ENCODE peak calls at places on chromosomes 2 and 18, in nine cellular contexts. W, F, B, Y, V, U, P, M and N are unnamed samples.

GRCh38 chr2:79576431-79576830 is 63.6 kb downstream of the CTNNA2 start:
- DNase-seq in W (no peak), F (no peak), B (no peak), Y (no peak), V (no peak), U (no peak), P (no peak), M (no peak), N (no peak)

GRCh38 chr18:7950380-7951143 is 383.4 kb downstream of the PTPRM start:
- DNase-seq in W (no peak), F (no peak), B (no peak), Y (peak; percentile 59), V (no peak), U (peak; percentile 83), P (peak; percentile 46), M (no peak), N (no peak)

GRCh38 chr18:70368903-70369302 is 80.1 kb downstream of the SOCS6 start:
- DNase-seq in W (no peak), F (no peak), B (no peak), Y (no peak), V (no peak), U (peak; percentile 69), P (no peak), M (no peak), N (no peak)

GRCh38 chr2:235511187-235511661 is 17.4 kb downstream of the AGAP1 start:
- DNase-seq in W (no peak), F (no peak), B (no peak), Y (peak; percentile 90), V (no peak), U (peak; percentile 88), P (peak; percentile 88), M (no peak), N (no peak)

GRCh38 chr2:26704441-26704977 is 12.0 kb downstream of the KCNK3 start:
- DNase-seq in W (no peak), F (peak; percentile 57), B (no peak), Y (peak; percentile 69), V (no peak), U (peak; percentile 61), P (no peak), M (no peak), N (no peak)

GRCh38 chr2:10303174-10303633 is 500 bp downstream of the HPCAL1 start:
- DNase-seq in W (peak; percentile 10), F (peak; percentile 57), B (no peak), Y (no peak), V (no peak), U (no peak), P (no peak), M (no peak), N (no peak)

GRCh38 chr2:66547113-66547512 is 112.2 kb downstream of the MEIS1 start:
- DNase-seq in W (no peak), F (no peak), B (no peak), Y (no peak), V (no peak), U (no peak), P (no peak), M (no peak), N (no peak)

GRCh38 chr2:112877423-112877822 is 33.5 kb upstream of the IL37 start:
- DNase-seq in W (no peak), F (no peak), B (no peak), Y (no peak), V (no peak), U (peak; percentile 12), P (no peak), M (no peak), N (no peak)

GRCh38 chr18:75207298-75208054 is 1.5 kb downstream of the PTGR3 start:
- DNase-seq in W (no peak), F (no peak), B (peak; percentile 28), Y (no peak), V (no peak), U (peak; percentile 81), P (no peak), M (no peak), N (no peak)

GRCh38 chr2:120818441-120818920 is 82.8 kb downstream of the GLI2 start:
- DNase-seq in W (no peak), F (peak; percentile 85), B (no peak), Y (peak; percentile 60), V (no peak), U (peak; percentile 89), P (no peak), M (no peak), N (no peak)

GRCh38 chr2:47520825-47521665 is 118.1 kb downstream of the MSH2 start:
- DNase-seq in W (peak; percentile 18), F (peak; percentile 53), B (peak; percentile 53), Y (no peak), V (peak; percentile 73), U (peak; percentile 44), P (peak; percentile 57), M (peak; percentile 97), N (peak; percentile 63)

GRCh38 chr2:42252464-42252863 is 83.3 kb downstream of the EML4 start:
- DNase-seq in W (no peak), F (no peak), B (no peak), Y (no peak), V (no peak), U (no peak), P (no peak), M (no peak), N (no peak)

GRCh38 chr2:158975271-158975921 is 7.0 kb downstream of the TANC1 start:
- DNase-seq in W (no peak), F (no peak), B (no peak), Y (no peak), V (no peak), U (no peak), P (no peak), M (no peak), N (no peak)

GRCh38 chr2:99660616-99661416 is 171.0 kb upstream of the REV1 start:
- DNase-seq in W (no peak), F (no peak), B (no peak), Y (no peak), V (no peak), U (no peak), P (no peak), M (no peak), N (no peak)

GRCh38 chr2:177352441-177353070 is 40.0 kb upstream of the AGPS start:
- DNase-seq in W (no peak), F (no peak), B (peak; percentile 11), Y (no peak), V (no peak), U (no peak), P (peak; percentile 63), M (no peak), N (no peak)

GRCh38 chr2:180075763-180076362 is 68.8 kb upstream of the CWC22 start:
- DNase-seq in W (no peak), F (no peak), B (no peak), Y (no peak), V (no peak), U (no peak), P (no peak), M (no peak), N (no peak)